ENCODE peak calls at places on chromosomes 11 and 22, in six cellular contexts. B, K, O, V, U and M are unnamed samples.

GRCh38 chr22:23216331-23217170 is 36.2 kb downstream of the BCR start:
- DNase-seq in O (no peak), B (no peak), V (no peak), K (no peak), U (peak; percentile 93), M (no peak)

GRCh38 chr22:33914699-33915098 is 5.6 kb downstream of the LARGE1 start:
- DNase-seq in V (no peak), O (no peak), K (no peak), U (no peak), B (no peak), M (no peak)

GRCh38 chr11:124643605-124644425 is 21.2 kb downstream of the TBRG1 start:
- DNase-seq in U (no peak), K (peak; percentile 93), B (no peak), V (peak; percentile 70), O (no peak), M (no peak)

GRCh38 chr11:63536669-63537292 is at the start of gene PLAAT4:
- DNase-seq in V (peak; percentile 78), U (peak; percentile 58), K (peak; percentile 81), B (peak; percentile 31), O (no peak), M (no peak)

GRCh38 chr11:18728658-18729057 is 2.7 kb upstream of the IGSF22 start:
- DNase-seq in B (no peak), U (no peak), O (no peak), V (no peak), K (no peak), M (no peak)

GRCh38 chr22:36548606-36549005 is 19.6 kb upstream of the EIF3D start:
- DNase-seq in B (no peak), O (no peak), K (no peak), U (peak; percentile 15), V (no peak), M (no peak)

GRCh38 chr22:39473856-39474255 is 17.0 kb downstream of the MGAT3 start:
- DNase-seq in V (no peak), O (no peak), B (no peak), U (no peak), K (no peak), M (no peak)

GRCh38 chr22:36234211-36234610 is 5.1 kb downstream of the APOL2 start:
- DNase-seq in V (no peak), U (no peak), O (no peak), B (no peak), K (no peak), M (no peak)

GRCh38 chr22:33678523-33678922 is 241.8 kb downstream of the LARGE1 start:
- DNase-seq in K (no peak), B (no peak), U (no peak), O (no peak), V (no peak), M (no peak)

GRCh38 chr22:48900626-48901025 is 927.0 kb downstream of the BRD1 start:
- DNase-seq in K (no peak), B (no peak), O (no peak), U (no peak), V (no peak), M (no peak)

GRCh38 chr11:34267440-34267839 is 90.4 kb downstream of the ABTB2 start:
- DNase-seq in K (no peak), V (peak; percentile 5), O (no peak), B (no peak), U (peak; percentile 29), M (no peak)

GRCh38 chr11:115425816-115426215 is 78.4 kb downstream of the CADM1 start:
- DNase-seq in K (no peak), U (no peak), O (no peak), V (no peak), B (no peak), M (no peak)

GRCh38 chr11:103234974-103235373 is 125.7 kb downstream of the DYNC2H1 start:
- DNase-seq in V (peak; percentile 86), K (peak; percentile 75), O (no peak), B (no peak), U (no peak), M (no peak)

GRCh38 chr11:127844843-127845242 is 742.5 kb downstream of the ETS1 start:
- DNase-seq in K (no peak), U (no peak), V (no peak), O (no peak), B (no peak), M (no peak)

GRCh38 chr11:62013266-62014157 is 46.1 kb upstream of the FTH1 start:
- DNase-seq in K (peak; percentile 32), U (no peak), V (peak; percentile 51), O (no peak), B (no peak), M (no peak)

GRCh38 chr11:60905551-60906113 is 753 bp downstream of the PRPF19 start:
- DNase-seq in U (no peak), K (peak; percentile 29), V (peak; percentile 33), B (no peak), O (no peak), M (no peak)

GRCh38 chr11:11821899-11822298 is 19.9 kb upstream of the USP47 start:
- DNase-seq in B (no peak), K (no peak), V (no peak), U (no peak), O (no peak), M (no peak)

GRCh38 chr11:110909331-110909730 is 197.1 kb upstream of the ARHGAP20 start:
- DNase-seq in K (no peak), U (no peak), B (no peak), O (no peak), V (no peak), M (no peak)

GRCh38 chr22:24433001-24433867 is 5.8 kb downstream of the ADORA2A start:
- DNase-seq in V (no peak), K (no peak), O (no peak), U (no peak), B (no peak), M (no peak)

GRCh38 chr11:60944504-60945294 is 7.3 kb downstream of the SLC15A3 start:
- DNase-seq in O (no peak), B (no peak), U (peak; percentile 63), K (no peak), V (no peak), M (no peak)

GRCh38 chr11:64233913-64234839 is at the start of gene VEGFB:
- DNase-seq in U (peak; percentile 67), B (peak; percentile 74), V (peak; percentile 81), O (no peak), K (peak; percentile 64), M (no peak)

GRCh38 chr11:83648610-83649467 is 362.7 kb upstream of the CCDC90B start:
- DNase-seq in B (no peak), O (no peak), U (no peak), K (no peak), V (no peak), M (no peak)

GRCh38 chr22:39471421-39472141 is 14.8 kb downstream of the MGAT3 start:
- DNase-seq in K (peak; percentile 93), B (no peak), V (peak; percentile 76), O (no peak), U (peak; percentile 84), M (no peak)

GRCh38 chr11:46381046-46381835 is at the start of gene MDK:
- DNase-seq in B (no peak), V (peak; percentile 61), U (peak; percentile 16), O (no peak), K (peak; percentile 56), M (no peak)

DNA sequence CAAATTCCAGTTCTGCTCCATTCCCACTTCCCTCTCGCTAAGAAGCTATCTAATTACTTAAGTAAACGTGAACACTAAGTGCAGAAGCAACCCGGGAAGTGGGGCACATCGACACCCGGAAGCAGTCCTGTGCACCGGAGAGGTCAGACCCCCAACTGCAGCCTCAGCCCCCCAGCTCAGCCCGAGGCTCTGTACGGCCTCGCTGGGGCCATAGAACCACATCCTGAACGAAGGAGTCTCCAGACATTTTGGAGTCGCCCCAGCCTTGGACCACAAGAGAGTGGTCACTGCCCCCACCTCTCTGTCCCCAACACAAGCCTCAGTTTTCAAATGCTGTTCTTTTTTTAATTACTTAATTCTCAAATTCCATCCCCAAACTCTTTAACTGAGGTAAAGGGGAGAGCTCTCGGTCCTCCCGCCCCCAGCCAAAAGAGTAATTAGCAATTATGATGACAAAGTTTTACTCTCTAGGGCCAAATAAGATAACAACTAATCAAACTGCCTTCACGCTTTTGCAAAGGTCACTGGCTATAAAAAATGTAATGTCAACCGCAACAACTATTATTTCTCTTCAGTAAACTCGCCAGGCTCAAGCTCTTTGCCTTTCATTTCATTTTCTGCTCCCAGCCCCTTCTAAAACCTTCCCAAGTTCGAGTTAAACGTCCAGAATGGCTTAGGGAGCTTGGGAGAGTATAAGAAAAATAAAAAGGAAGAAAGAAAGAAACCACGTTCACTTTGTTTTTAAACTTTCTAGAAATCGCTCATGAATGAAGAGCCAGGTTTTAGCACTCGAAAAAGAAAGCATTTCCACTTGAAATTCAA is 2.2 kb downstream of the PAX6 start:
- DNase-seq in U (no peak), K (no peak), V (no peak), O (no peak), B (no peak), M (no peak)
- H3K4me3 ChIP-seq in U (no peak overlapping the region), K (no peak overlapping the region), V (no peak overlapping the region), O (no peak overlapping the region), B (no peak overlapping the region), M (no peak overlapping the region)

GRCh38 chr11:35927730-35928129 is 16.1 kb upstream of the LDLRAD3 start:
- DNase-seq in O (peak; percentile 88), U (peak; percentile 93), V (no peak), K (peak; percentile 90), B (no peak), M (peak; percentile 3)
- H3K4me3 ChIP-seq in O (peak overlapping the region; percentile 16), U (no peak overlapping the region), V (peak overlapping the region; percentile 36), K (no peak overlapping the region), B (no peak overlapping the region), M (peak overlapping the region; percentile 28)

DNA sequence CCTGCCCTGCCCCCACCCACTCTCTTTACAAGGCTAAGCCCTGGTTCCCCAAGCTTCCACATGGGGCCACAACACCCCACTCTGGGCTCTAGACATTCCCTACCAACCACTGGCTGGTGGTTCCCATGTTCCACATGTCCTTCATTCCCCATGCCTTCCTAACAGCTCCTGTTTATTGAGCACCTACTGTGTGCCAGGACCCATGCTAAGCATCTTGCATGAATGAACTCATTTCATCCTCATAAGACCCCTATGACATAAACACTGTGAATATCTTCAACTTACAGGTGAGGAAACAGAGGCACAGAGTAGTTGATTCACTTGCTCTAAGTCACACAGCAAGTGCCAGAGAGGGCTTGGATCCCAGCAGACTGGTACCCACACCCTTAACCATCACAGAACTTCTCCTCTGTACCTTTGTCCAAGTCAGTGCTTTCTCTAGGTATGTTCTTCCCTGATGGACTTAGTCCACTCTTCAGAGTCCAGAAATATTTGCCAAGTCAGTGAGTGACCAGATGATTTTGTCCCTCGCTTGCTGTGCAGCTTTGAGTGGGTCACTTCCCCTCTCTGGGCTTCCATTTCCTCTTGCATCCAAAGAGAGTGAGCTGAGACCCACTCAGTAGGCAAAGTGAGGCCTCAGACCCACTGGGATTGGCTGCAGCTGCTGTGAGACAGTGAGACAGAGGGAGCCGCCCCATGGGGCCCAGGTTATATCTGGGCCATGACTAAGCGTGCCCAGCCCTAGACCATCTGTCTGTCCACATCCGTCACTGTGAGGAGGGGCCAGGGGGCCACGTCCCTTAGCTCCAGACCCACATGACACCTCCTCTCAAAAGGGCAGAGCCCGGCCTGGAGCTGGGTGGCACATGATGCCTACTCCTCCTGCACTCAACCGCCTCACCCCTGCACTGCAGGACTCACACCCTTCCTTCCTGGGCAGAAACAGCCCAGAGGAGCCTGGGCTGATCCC is 132.4 kb downstream of the MN1 start:
- DNase-seq in B (no peak), K (peak; percentile 65), U (peak; percentile 97), O (no peak), V (no peak), M (no peak)
- H3K4me3 ChIP-seq in B (no peak overlapping the region), K (no peak overlapping the region), U (no peak overlapping the region), O (no peak overlapping the region), V (no peak overlapping the region), M (no peak overlapping the region)

GRCh38 chr11:66315921-66316811 is 678 bp downstream of the CD248 start:
- DNase-seq in U (no peak), O (no peak), V (peak; percentile 44), B (no peak), K (peak; percentile 20), M (no peak)
- H3K4me3 ChIP-seq in U (no peak overlapping the region), O (peak overlapping the region; percentile 53), V (peak overlapping the region; percentile 98), B (no peak overlapping the region), K (no peak overlapping the region), M (peak overlapping the region; percentile 63)